ENCODE peak calls at places on chromosomes 13 and 19, in six cellular contexts. T, O, Y, W, R and X are unnamed samples.
A peak's percentile ranks its signal among the peaks of the same experiment; 100 is the strongest.

GRCh38 chr13:100633461-100633860 is 41.1 kb downstream of the TMTC4 start:
- DNase-seq in T (no peak), O (no peak), Y (no peak), W (no peak), R (no peak), X (no peak)

GRCh38 chr13:50409186-50409585 is 393.9 kb downstream of the KCNRG start:
- DNase-seq in T (no peak), O (no peak), Y (no peak), W (no peak), R (no peak), X (no peak)

GRCh38 chr13:77374339-77374738 is 47.4 kb upstream of the MYCBP2 start:
- DNase-seq in T (no peak), O (no peak), Y (no peak), W (no peak), R (no peak), X (no peak)

GRCh38 chr13:27183561-27184147 is 12.0 kb upstream of the USP12 start:
- DNase-seq in T (no peak), O (no peak), Y (no peak), W (no peak), R (no peak), X (no peak)

GRCh38 chr19:43534811-43535761 is 2.1 kb downstream of the ZNF575 start:
- DNase-seq in T (peak; percentile 64), O (no peak), Y (peak; percentile 79), W (peak; percentile 58), R (peak; percentile 73), X (no peak)

GRCh38 chr13:40522234-40522633 is 144.2 kb downstream of the FOXO1 start:
- DNase-seq in T (no peak), O (no peak), Y (no peak), W (no peak), R (no peak), X (no peak)

GRCh38 chr19:44848805-44849457 is 2.8 kb downstream of the NECTIN2 start:
- DNase-seq in T (no peak), O (no peak), Y (peak; percentile 26), W (no peak), R (no peak), X (no peak)

GRCh38 chr13:52447354-52447753 is 3.1 kb downstream of the VPS36 start:
- DNase-seq in T (no peak), O (no peak), Y (no peak), W (no peak), R (no peak), X (no peak)

GRCh38 chr13:39451301-39451700 is 151.7 kb downstream of the LHFPL6 start:
- DNase-seq in T (no peak), O (no peak), Y (no peak), W (no peak), R (no peak), X (no peak)

GRCh38 chr13:111412251-111412650 is 91.8 kb downstream of the TEX29 start:
- DNase-seq in T (no peak), O (no peak), Y (no peak), W (no peak), R (no peak), X (no peak)

GRCh38 chr13:112532837-112533745 is 54.9 kb downstream of the TUBGCP3 start:
- DNase-seq in T (no peak), O (peak; percentile 14), Y (no peak), W (no peak), R (no peak), X (no peak)
- H3K27ac ChIP-seq in T (no peak overlapping the region), O (no peak overlapping the region), Y (no peak overlapping the region), W (no peak overlapping the region), R (no peak overlapping the region), X (no peak overlapping the region)

DNA sequence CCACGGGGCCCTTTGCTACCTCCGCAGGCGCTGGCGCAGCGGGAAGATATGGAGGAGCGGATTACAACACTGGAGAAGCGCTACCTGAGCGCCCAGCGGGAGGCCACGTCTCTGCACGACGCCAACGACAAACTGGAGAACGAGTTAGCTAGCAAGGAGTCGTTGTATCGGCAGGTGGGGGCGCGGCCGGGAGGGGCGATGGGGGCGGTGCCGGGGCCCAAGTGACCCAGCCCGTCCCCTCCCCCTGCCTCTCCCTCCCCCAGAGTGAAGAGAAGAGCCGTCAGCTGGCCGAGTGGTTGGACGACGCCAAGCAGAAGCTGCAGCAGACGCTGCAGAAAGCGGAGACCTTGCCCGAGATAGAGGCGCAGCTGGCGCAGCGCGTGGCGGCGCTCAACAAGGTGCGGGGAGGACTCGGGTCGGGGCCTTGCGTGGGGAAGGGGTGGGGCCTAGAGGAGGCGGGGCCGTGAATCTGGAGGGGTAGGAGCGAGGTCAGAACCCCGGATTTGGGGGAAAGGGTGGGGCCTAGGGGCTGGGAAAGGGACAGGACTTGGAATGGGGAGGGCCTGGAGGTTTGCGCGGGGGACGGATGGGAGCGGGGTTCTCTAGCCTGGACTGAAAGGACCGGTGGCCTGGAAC is 13.7 kb downstream of the PPFIA3 start:
- DNase-seq in T (no peak), O (no peak), Y (peak; percentile 17), W (no peak), R (no peak), X (no peak)
- H3K27ac ChIP-seq in T (no peak overlapping the region), O (no peak overlapping the region), Y (no peak overlapping the region), W (no peak overlapping the region), R (no peak overlapping the region), X (no peak overlapping the region)

GRCh38 chr13:23985846-23986245 is 88.5 kb upstream of the C1QTNF9B start:
- DNase-seq in T (no peak), O (no peak), Y (no peak), W (no peak), R (no peak), X (no peak)
- H3K27ac ChIP-seq in T (no peak overlapping the region), O (no peak overlapping the region), Y (no peak overlapping the region), W (no peak overlapping the region), R (no peak overlapping the region), X (no peak overlapping the region)

GRCh38 chr19:35935911-35936737 is at the start of gene LRFN3:
- DNase-seq in T (peak; percentile 85), O (peak; percentile 36), Y (peak; percentile 93), W (no peak), R (peak; percentile 78), X (peak; percentile 10)
- H3K27ac ChIP-seq in T (no peak within 1 kb of the TSS), O (peak within 1 kb of the TSS; percentile 53), Y (no peak within 1 kb of the TSS), W (peak within 1 kb of the TSS; percentile 60), R (peak within 1 kb of the TSS; percentile 90), X (peak within 1 kb of the TSS; percentile 62)

DNA sequence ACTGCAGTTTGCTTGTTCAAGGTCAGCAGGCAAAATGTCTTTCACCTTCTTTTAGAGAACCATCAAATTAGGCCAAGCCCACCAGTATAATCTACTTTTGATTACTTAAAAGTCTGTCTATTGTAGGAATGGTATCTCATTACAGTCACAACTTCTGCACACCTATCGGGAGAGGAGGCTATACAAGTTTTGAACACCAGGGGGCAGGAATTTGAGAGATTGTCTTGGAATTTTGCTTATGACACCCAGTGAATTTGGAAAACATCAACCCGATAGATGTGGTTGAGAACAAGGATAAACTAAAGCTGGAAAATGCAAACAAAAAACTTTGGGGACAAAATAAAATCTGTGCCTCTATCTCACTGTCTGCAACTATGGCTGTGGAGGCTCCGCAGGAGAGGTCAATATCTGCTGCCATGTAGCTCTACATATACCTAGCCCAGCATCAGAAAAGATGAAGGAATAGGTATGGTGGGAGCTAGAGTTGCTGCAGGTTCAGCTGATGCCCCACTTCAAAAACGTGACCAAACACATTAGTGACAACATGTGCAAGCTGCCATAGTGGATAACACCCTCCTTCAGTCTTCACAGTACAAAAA is 1299.2 kb upstream of the SPRY2 start:
- DNase-seq in T (peak; percentile 48), O (no peak), Y (no peak), W (no peak), R (no peak), X (no peak)
- H3K27ac ChIP-seq in T (no peak overlapping the region), O (no peak overlapping the region), Y (no peak overlapping the region), W (no peak overlapping the region), R (no peak overlapping the region), X (no peak overlapping the region)

GRCh38 chr19:47229674-47230121 is 1.3 kb downstream of the BBC3 start:
- DNase-seq in T (peak; percentile 63), O (peak; percentile 37), Y (no peak), W (no peak), R (no peak), X (no peak)
- H3K27ac ChIP-seq in T (no peak overlapping the region), O (peak overlapping the region; percentile 45), Y (peak overlapping the region; percentile 20), W (peak overlapping the region; percentile 99), R (peak overlapping the region; percentile 99), X (peak overlapping the region; percentile 43)

DNA sequence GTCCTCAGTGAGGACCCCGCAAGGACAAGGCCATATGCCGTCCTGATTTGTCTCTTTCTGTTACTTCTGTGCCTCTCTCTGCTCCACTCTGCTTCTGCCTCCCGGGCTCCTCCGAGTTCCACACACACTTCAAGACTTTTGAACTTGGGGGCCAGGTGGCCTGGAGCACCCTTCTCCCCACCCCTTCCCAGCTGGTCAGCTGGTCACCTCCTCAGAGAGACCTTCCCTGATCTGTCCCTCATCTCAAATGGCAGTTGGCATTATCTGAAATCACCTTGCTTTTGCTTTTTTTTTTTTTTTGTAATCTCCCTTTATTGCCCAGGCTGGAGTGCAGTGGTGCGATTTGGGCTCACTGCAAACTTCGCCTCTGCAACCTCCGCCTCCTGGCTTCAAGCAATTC is 2.2 kb upstream of the S1PR5 start:
- DNase-seq in T (peak; percentile 19), O (no peak), Y (no peak), W (no peak), R (no peak), X (no peak)
- H3K27ac ChIP-seq in T (no peak overlapping the region), O (no peak overlapping the region), Y (no peak overlapping the region), W (no peak overlapping the region), R (no peak overlapping the region), X (no peak overlapping the region)

GRCh38 chr19:40688987-40689338 is 1.5 kb downstream of the NUMBL start:
- DNase-seq in T (no peak), O (no peak), Y (no peak), W (no peak), R (no peak), X (no peak)
- H3K27ac ChIP-seq in T (peak overlapping the region; percentile 90), O (no peak overlapping the region), Y (no peak overlapping the region), W (peak overlapping the region; percentile 89), R (peak overlapping the region; percentile 94), X (no peak overlapping the region)